ENCODE peak calls at places on chromosomes 11 and 22, in five cellular contexts. Y is endodermal cell, B is mesothelial cell of epicardium, S is foreskin melanocyte, K is A172. P is an unnamed sample.
A peak's percentile ranks its signal among the peaks of the same experiment; 100 is the strongest.

GRCh38 chr22:20437253-20438065 is at the start of gene SCARF2:
- DNase-seq in Y (peak; percentile 89), B (peak; percentile 82), S (no peak), K (no peak), P (no peak)

GRCh38 chr11:6609502-6610015 is 2.5 kb downstream of the TAF10 start:
- DNase-seq in Y (peak; percentile 31), B (peak; percentile 28), S (no peak), K (no peak), P (no peak)

GRCh38 chr11:2547806-2548205 is 103.0 kb downstream of the KCNQ1 start:
- DNase-seq in Y (peak; percentile 28), B (no peak), S (no peak), K (no peak), P (no peak)

GRCh38 chr11:96207459-96208449 is 135.2 kb downstream of the MAML2 start:
- DNase-seq in Y (no peak), B (no peak), S (peak; percentile 71), K (no peak), P (no peak)

GRCh38 chr11:118659314-118659939 is 20.0 kb downstream of the TREH start:
- DNase-seq in Y (peak; percentile 99), B (peak; percentile 95), S (peak; percentile 67), K (peak; percentile 75), P (peak; percentile 91)

GRCh38 chr11:19472679-19473078 is 231.9 kb upstream of the E2F8 start:
- DNase-seq in Y (no peak), B (no peak), S (no peak), K (no peak), P (no peak)

GRCh38 chr11:66187453-66187852 is 81.0 kb upstream of the RAB1B start:
- DNase-seq in Y (no peak), B (no peak), S (no peak), K (no peak), P (no peak)

GRCh38 chr11:71071736-71072509 is 180.5 kb downstream of the SHANK2 start:
- DNase-seq in Y (no peak), B (no peak), S (no peak), K (no peak), P (no peak)

GRCh38 chr22:46336119-46337078 is 885 bp downstream of the TRMU start:
- DNase-seq in Y (peak; percentile 73), B (no peak), S (no peak), K (no peak), P (no peak)

GRCh38 chr11:48141475-48142100 is 75.0 kb upstream of the OR4B1 start:
- DNase-seq in Y (no peak), B (no peak), S (no peak), K (peak; percentile 8), P (no peak)

GRCh38 chr11:58813693-58814092 is 30.8 kb downstream of the GLYATL2 start:
- DNase-seq in Y (no peak), B (no peak), S (no peak), K (no peak), P (no peak)

GRCh38 chr11:119739975-119740374 is 11.0 kb upstream of the NECTIN1 start:
- DNase-seq in Y (no peak), B (no peak), S (no peak), K (no peak), P (no peak)

GRCh38 chr11:62398011-62398994 is 20.5 kb upstream of the SCGB1A1 start:
- DNase-seq in Y (peak; percentile 75), B (no peak), S (no peak), K (peak; percentile 96), P (no peak)

GRCh38 chr22:49670610-49671330 is 156.9 kb downstream of the BRD1 start:
- DNase-seq in Y (peak; percentile 79), B (no peak), S (no peak), K (no peak), P (peak; percentile 62)

GRCh38 chr22:19429950-19430889 is 1.3 kb downstream of the HIRA start:
- DNase-seq in Y (peak; percentile 70), B (no peak), S (no peak), K (peak; percentile 11), P (no peak)

GRCh38 chr11:22928207-22928917 is 68.1 kb upstream of the CCDC179 start:
- DNase-seq in Y (no peak), B (no peak), S (no peak), K (no peak), P (no peak)

GRCh38 chr11:123590296-123590912 is 64.0 kb downstream of the SCN3B start:
- DNase-seq in Y (no peak), B (no peak), S (no peak), K (peak; percentile 91), P (no peak)

GRCh38 chr11:69899957-69900821 is 81.0 kb upstream of the FGF3 start:
- DNase-seq in Y (no peak), B (no peak), S (no peak), K (peak; percentile 85), P (no peak)

GRCh38 chr11:12786891-12787290 is 112.7 kb downstream of the TEAD1 start:
- DNase-seq in Y (no peak), B (no peak), S (no peak), K (no peak), P (no peak)

GRCh38 chr11:82261367-82261766 is 472.3 kb downstream of the FAM181B start:
- DNase-seq in Y (no peak), B (no peak), S (no peak), K (no peak), P (no peak)

GRCh38 chr11:17746096-17746495 is 11.5 kb downstream of the KCNC1 start:
- DNase-seq in Y (no peak), B (no peak), S (no peak), K (no peak), P (no peak)

GRCh38 chr22:23518381-23519187 is 61.5 kb downstream of the IGLL1 start:
- DNase-seq in Y (no peak), B (no peak), S (no peak), K (no peak), P (no peak)

GRCh38 chr11:80855975-80856524 is 1415.2 kb upstream of the TENM4 start:
- DNase-seq in Y (no peak), B (no peak), S (peak; percentile 5), K (peak; percentile 42), P (no peak)

GRCh38 chr11:128688031-128688713 is 5.7 kb upstream of the FLI1 start:
- DNase-seq in Y (peak; percentile 73), B (no peak), S (no peak), K (no peak), P (no peak)

P was measured in type B pancreatic cell.